ENCODE peak calls at places on chromosomes 2 and 18, in seven cellular contexts. S is GM23248, N is neuronal stem cell, Y is mesendoderm, I is GM12878, O is A549, Q is endothelial cell of umbilical vein. A is an unnamed sample.

GRCh38 chr18:4283746-4284291 is 171.3 kb downstream of the DLGAP1 start:
- DNase-seq in Y (no peak), I (no peak), O (no peak), S (no peak), N (no peak), Q (no peak), A (no peak)

GRCh38 chr2:218963597-218963996 is 4.1 kb downstream of the CDK5R2 start:
- DNase-seq in Y (no peak), I (no peak), S (no peak), Q (no peak), N (no peak), O (no peak), A (peak)

GRCh38 chr18:31098878-31099277 is 3.3 kb downstream of the DSC2 start:
- DNase-seq in Y (no peak), O (no peak), S (no peak), I (no peak), N (no peak), Q (no peak), A (no peak)

GRCh38 chr2:131674174-131674507 is 146.5 kb downstream of the CCDC74A start:
- DNase-seq in S (no peak), Y (no peak), O (no peak), I (no peak), N (no peak), Q (no peak), A (no peak)

GRCh38 chr2:223995569-223995968 is 38.3 kb downstream of the MRPL44 start:
- DNase-seq in S (peak), O (peak), I (no peak), N (no peak), Y (no peak), Q (no peak), A (no peak)

GRCh38 chr2:242034996-242035814 is 165.7 kb downstream of the RTP5 start:
- DNase-seq in N (no peak), O (no peak), Y (no peak), Q (no peak), S (no peak), I (no peak), A (no peak)

GRCh38 chr2:110854355-110855081 is 122.1 kb downstream of the ACOXL start:
- DNase-seq in O (peak), S (peak), Y (peak), N (no peak), Q (no peak), I (no peak), A (no peak)

GRCh38 chr2:7133521-7133920 is 216.3 kb downstream of the RNF144A start:
- DNase-seq in I (no peak), Y (peak), Q (no peak), N (no peak), S (peak), O (peak), A (no peak)

GRCh38 chr2:62554440-62554839 is 48.4 kb upstream of the TMEM17 start:
- DNase-seq in Q (no peak), I (no peak), S (no peak), O (no peak), Y (no peak), N (no peak), A (no peak)

GRCh38 chr18:23933407-23933806 is 81.1 kb upstream of the TTC39C start:
- DNase-seq in O (no peak), I (no peak), Y (no peak), N (no peak), Q (peak), S (peak), A (no peak)

GRCh38 chr2:236177967-236178909 is 10.1 kb upstream of the GBX2 start:
- DNase-seq in Q (peak), Y (peak), I (no peak), O (peak), S (peak), N (peak), A (peak)

GRCh38 chr2:236569593-236569973 is at the start of gene ACKR3:
- DNase-seq in S (peak), Q (peak), Y (peak), I (peak), O (peak), N (peak), A (peak)

GRCh38 chr2:104976603-104977120 is 61.2 kb upstream of the MRPS9 start:
- DNase-seq in Q (no peak), N (no peak), I (peak), S (no peak), Y (peak), O (peak), A (no peak)

GRCh38 chr2:44137872-44138551 is 30.7 kb upstream of the PPM1B start:
- DNase-seq in N (no peak), S (no peak), I (no peak), O (no peak), Q (no peak), Y (peak), A (no peak)

GRCh38 chr2:110748489-110748867 is 16.1 kb downstream of the ACOXL start:
- DNase-seq in Y (no peak), O (no peak), Q (no peak), N (no peak), S (no peak), I (peak), A (peak)

GRCh38 chr2:216665717-216666116 is 29.6 kb downstream of the IGFBP5 start:
- DNase-seq in S (no peak), I (no peak), N (peak), Q (no peak), O (no peak), Y (peak), A (peak)

GRCh38 chr2:240163844-240164574 is 23.6 kb upstream of the OTOS start:
- DNase-seq in O (no peak), I (no peak), Y (no peak), S (no peak), Q (no peak), N (no peak), A (no peak)

GRCh38 chr2:106189325-106189724 is 4.8 kb downstream of the UXS1 start:
- DNase-seq in Y (peak), S (no peak), N (no peak), I (no peak), O (no peak), Q (no peak), A (no peak)

GRCh38 chr18:56789004-56789888 is 138.1 kb downstream of the WDR7 start:
- DNase-seq in Y (peak), Q (peak), N (no peak), O (peak), S (peak), I (no peak), A (peak)

GRCh38 chr2:106065983-106066826 is 127.9 kb downstream of the UXS1 start:
- DNase-seq in Q (no peak), N (no peak), I (no peak), S (no peak), O (no peak), Y (peak), A (peak)

GRCh38 chr18:830315-830901 is 18.4 kb upstream of the YES1 start:
- DNase-seq in O (no peak), S (peak), Q (peak), Y (peak), I (no peak), N (no peak), A (peak)

GRCh38 chr2:15984367-15985255 is 44.3 kb downstream of the MYCN start:
- DNase-seq in Q (no peak), N (peak), I (no peak), Y (peak), O (no peak), S (no peak), A (peak)

GRCh38 chr2:240558229-240558885 is 569 bp upstream of the ANKMY1 start:
- DNase-seq in S (no peak), I (no peak), Y (no peak), Q (no peak), N (no peak), O (no peak), A (peak)

GRCh38 chr2:174595904-174596397 is 1.7 kb downstream of the WIPF1 start:
- DNase-seq in Y (no peak), O (no peak), Q (no peak), S (peak), N (no peak), I (no peak), A (no peak)

GRCh38 chr2:1900736-1901135 is 156.4 kb upstream of the PXDN start:
- DNase-seq in Y (peak), I (no peak), O (no peak), S (no peak), N (no peak), Q (no peak), A (peak)

GRCh38 chr18:58416704-58417683 is 211.9 kb downstream of the ALPK2 start:
- DNase-seq in Q (no peak), Y (no peak), I (no peak), O (peak), N (no peak), S (peak), A (no peak)

GRCh38 chr18:69400976-69401474 is 337 bp downstream of the DOK6 start:
- DNase-seq in Y (peak), S (peak), Q (peak), N (peak), O (no peak), I (no peak), A (peak)

GRCh38 chr2:219089330-219089729 is 28.6 kb upstream of the IHH start:
- DNase-seq in N (no peak), Q (no peak), S (no peak), I (no peak), Y (no peak), O (no peak), A (no peak)

GRCh38 chr2:157257312-157258252 is at the start of gene GALNT5:
- DNase-seq in Q (no peak), O (peak), S (peak), Y (peak), N (peak), I (no peak), A (peak)

GRCh38 chr2:56580242-56580641 is 396.5 kb downstream of the CCDC85A start:
- DNase-seq in Y (no peak), I (no peak), Q (no peak), N (no peak), O (no peak), S (peak), A (no peak)

DNA sequence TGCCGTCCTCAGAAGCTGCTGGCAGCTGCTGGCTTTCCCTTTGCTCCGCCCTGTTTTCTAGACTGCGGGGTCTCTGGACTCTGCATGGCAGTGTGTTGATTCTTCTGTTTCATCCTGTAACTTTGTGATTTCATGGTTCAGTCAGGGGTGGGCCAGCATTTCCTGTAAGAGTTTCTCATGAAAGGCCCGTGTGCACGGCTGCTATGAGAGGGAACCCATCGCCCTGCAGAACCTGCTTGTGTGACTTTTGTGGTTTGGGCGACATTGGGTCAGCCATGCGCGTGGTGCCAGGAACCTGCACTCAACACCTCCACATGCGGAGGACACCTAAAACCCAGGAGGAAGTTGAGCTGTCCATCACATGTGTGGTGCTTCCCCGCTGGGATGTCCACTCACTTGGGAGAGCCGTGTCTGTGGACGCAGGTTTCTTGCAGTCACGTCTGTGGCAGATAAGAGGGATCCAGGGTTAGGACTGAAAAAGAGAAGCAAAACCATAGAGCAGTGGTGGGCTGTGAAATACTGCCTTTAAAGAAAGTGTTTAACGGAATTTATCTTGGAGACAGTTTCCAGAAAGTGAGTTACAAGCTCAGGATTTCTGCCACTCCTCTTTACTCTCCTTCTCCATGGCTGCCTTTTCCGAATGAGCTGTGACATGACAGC is 167.3 kb upstream of the ALKAL2 start:
- DNase-seq in I (no peak), O (no peak), Y (no peak), Q (no peak), S (no peak), N (no peak), A (no peak)
- H3K4me2 ChIP-seq in I (no peak), O (no peak), Y (no peak), Q (no peak), S (no peak), N (no peak), A (no peak)

DNA sequence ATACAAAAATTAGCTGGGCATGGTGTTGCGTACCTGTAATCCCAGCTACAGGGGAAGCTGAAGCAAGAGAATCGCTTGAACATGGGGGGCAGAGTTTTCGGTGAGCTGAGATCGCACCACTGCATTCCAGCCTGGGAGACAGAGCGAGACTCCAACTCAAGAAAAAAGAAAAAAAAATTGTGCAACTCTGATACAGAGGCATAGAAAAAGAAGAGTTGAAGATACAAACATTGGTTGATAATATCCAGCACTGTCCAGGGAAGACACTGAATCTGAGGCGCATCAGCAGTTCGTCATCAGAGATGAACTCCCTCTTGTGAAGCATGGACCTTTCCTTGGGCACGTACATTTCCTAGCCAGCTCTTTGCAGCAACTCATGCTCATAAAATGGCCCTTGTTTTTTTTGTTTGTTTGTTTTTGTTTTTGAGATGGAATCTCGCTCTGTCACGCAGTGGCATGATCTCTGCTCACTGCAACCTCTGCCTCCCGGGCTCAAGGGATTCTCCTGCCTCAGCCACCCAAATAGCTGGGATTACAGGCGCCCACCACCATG is 16.7 kb upstream of the GALM start:
- DNase-seq in Y (no peak), S (no peak), N (no peak), O (no peak), Q (no peak), I (no peak), A (no peak)
- H3K4me2 ChIP-seq in Y (no peak), S (no peak), N (no peak), O (no peak), Q (no peak), I (no peak), A (no peak)

DNA sequence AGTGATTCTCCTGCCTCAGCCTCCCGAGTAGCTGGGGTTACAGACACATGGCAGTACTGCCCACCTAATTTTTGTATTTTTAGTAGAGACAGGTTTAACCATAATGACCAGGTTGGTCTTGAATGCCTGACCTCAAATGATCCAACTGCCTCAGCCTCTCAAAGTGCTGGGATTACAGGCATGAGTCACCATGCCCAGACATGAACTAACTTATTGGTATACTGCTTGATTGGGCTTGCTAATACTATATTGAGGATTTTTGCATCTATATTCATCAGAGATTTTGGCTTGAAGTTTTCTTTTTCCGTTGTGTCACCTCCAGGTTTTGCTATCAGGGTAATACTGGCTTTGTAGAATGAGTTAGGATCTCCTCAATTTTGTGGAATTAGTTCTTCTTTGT is 706.1 kb upstream of the HS6ST1 start:
- DNase-seq in Q (no peak), Y (no peak), S (no peak), I (no peak), N (no peak), O (no peak), A (no peak)
- H3K4me2 ChIP-seq in Q (no peak), Y (no peak), S (no peak), I (no peak), N (no peak), O (no peak), A (no peak)

GRCh38 chr2:10977003-10977402 is 65.3 kb downstream of the KCNF1 start:
- DNase-seq in Y (no peak), S (no peak), N (no peak), O (no peak), I (no peak), Q (no peak), A (no peak)
- H3K4me2 ChIP-seq in Y (no peak), S (no peak), N (no peak), O (no peak), I (no peak), Q (no peak), A (peak)

DNA sequence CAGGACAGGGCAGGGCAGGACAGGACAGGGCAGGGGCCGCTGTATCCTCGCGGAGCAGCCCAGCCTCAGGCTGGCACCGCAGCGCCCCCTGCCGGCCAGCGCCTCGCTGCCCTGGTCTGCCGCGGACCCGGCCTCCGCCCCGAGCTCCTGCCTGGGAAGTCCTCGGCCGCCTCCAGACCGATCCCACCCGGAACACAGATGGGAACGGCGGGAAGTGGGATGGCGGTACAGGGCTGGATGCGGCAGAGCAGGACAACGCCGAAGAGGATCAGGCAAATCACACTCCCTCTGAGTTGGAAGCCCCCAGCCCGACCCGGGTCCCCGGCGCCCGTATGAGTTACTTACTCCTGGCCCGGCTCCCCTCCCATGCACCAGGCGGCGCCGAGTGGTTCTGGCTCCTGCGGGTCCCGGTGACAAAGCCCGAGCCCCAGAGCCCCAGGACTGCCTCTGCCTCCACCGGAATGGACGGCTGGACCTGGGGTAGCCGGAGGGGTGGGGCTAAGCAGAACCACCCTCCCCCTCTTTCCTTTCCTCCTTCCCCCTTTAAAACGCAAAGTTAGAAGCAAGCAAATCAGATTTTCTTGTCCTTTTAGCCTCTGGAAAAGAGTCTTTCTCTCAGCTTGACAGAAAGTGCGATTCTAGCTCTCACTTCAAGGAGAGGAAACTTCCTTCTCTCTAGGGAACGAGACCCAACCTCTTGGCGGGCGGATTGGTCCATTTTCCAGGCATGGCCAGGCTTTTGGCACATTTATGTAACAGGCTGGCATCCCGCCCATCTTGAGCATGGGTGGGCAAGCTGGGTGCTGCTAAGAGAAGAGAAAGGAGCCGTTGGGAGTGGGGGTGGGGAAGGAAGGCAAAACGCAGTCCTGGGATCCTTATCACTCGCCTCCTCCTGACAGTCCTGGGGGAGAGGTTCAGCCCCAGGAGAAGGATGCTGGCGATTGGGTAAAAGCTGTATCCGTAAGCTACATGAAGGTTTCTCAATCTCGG is at the start of gene TP53I3:
- DNase-seq in S (peak), N (peak), Q (peak), Y (peak), O (peak), I (peak), A (peak)
- H3K4me2 ChIP-seq in S (peak), N (peak), Q (peak), Y (peak), O (peak), I (peak), A (peak)

GRCh38 chr2:74854401-74854800 is 20.5 kb downstream of the HK2 start:
- DNase-seq in I (no peak), O (no peak), Y (no peak), Q (no peak), S (no peak), N (no peak), A (no peak)

GRCh38 chr2:74857725-74858124 is 23.8 kb downstream of the HK2 start:
- DNase-seq in I (no peak), Y (no peak), O (no peak), Q (no peak), N (no peak), S (no peak), A (no peak)

GRCh38 chr2:74856599-74856998 is 22.7 kb downstream of the HK2 start:
- DNase-seq in Q (no peak), I (no peak), S (no peak), Y (no peak), N (no peak), O (no peak), A (no peak)

GRCh38 chr2:74857215-74857614 is 23.3 kb downstream of the HK2 start:
- DNase-seq in O (no peak), N (no peak), Q (no peak), S (no peak), Y (no peak), I (no peak), A (no peak)

DNA sequence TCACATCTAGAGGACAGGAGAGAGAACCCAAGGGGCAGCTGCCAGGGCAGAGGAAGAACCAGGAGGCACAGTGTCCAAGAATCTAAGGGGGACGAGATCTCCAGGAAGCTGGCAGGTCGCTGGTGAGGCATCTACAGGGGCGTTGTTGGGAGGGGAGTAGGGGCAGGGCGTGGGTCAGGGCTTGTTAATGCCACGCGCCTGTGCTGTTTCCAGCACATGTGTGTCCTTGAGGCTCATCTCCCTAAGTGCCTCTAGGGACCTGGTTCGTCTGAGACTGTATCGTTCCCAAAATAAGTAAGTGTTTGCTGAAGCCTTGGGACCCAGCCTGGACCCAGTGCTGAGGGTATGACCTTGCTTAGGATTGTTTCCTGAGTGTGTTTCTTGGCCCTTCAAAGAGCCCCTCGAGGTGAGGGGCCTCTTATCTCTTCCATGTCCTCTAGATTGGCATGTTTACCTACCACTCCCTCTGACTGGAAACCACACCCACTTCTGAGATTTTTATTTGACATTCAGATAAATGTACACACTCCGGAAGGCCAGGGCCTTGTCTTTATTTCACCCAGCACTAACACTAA is 22.2 kb downstream of the HK2 start:
- DNase-seq in Y (no peak), I (no peak), O (peak), S (no peak), N (no peak), Q (no peak), A (no peak)
- H3K4me2 ChIP-seq in Y (no peak), I (no peak), O (peak), S (no peak), N (no peak), Q (no peak), A (no peak)